ENCODE peak calls at places on chromosome 19, in four cellular contexts. P, M, A and J are unnamed samples.

GRCh38 chr19:41570639-41571112 is 5.3 kb upstream of the CEACAM21 start:
- DNase-seq in P (peak; percentile 85), M (peak; percentile 84), A (peak; percentile 50), J (peak; percentile 69)

GRCh38 chr19:55471266-55471665 is 5.2 kb upstream of the ZNF628 start:
- DNase-seq in P (no peak), M (no peak), A (no peak), J (no peak)

GRCh38 chr19:56567274-56568120 is at the start of gene ZNF470:
- DNase-seq in P (peak; percentile 88), M (peak; percentile 95), A (peak; percentile 44), J (peak; percentile 93)

GRCh38 chr19:54478677-54479266 is 5.7 kb upstream of the CDC42EP5 start:
- DNase-seq in P (peak; percentile 83), M (peak; percentile 78), A (no peak), J (peak; percentile 73)

GRCh38 chr19:51472607-51473006 is 5.7 kb upstream of the CEACAM18 start:
- DNase-seq in P (no peak), M (no peak), A (no peak), J (no peak)

GRCh38 chr19:35718345-35719041 is 690 bp downstream of the KMT2B start:
- DNase-seq in P (peak; percentile 21), M (peak; percentile 59), A (no peak), J (peak; percentile 30)

GRCh38 chr19:53812335-53812734 is 11.8 kb downstream of the NLRP12 start:
- DNase-seq in P (no peak), M (no peak), A (no peak), J (no peak)

GRCh38 chr19:34254552-34255432 is at the start of gene GARRE1:
- DNase-seq in P (peak; percentile 48), M (peak; percentile 68), A (no peak), J (no peak)

GRCh38 chr19:57850553-57851017 is 926 bp downstream of the ZNF587 start:
- DNase-seq in P (peak; percentile 9), M (peak; percentile 82), A (no peak), J (peak; percentile 67)

GRCh38 chr19:35211545-35212230 is 16.9 kb downstream of the FAM187B start:
- DNase-seq in P (no peak), M (no peak), A (no peak), J (no peak)

GRCh38 chr19:54952591-54953344 is 5.4 kb upstream of the NLRP7 start:
- DNase-seq in P (peak; percentile 33), M (peak; percentile 99), A (no peak), J (no peak)

GRCh38 chr19:42121666-42122069 is 10.6 kb downstream of the POU2F2 start:
- DNase-seq in P (no peak), M (peak; percentile 31), A (no peak), J (peak; percentile 84)

GRCh38 chr19:36265064-36265463 is 50.2 kb downstream of the ZNF146 start:
- DNase-seq in P (no peak), M (no peak), A (no peak), J (no peak)

GRCh38 chr19:13795595-13796300 is 505 bp downstream of the ZSWIM4 start:
- DNase-seq in P (no peak), M (peak; percentile 42), A (no peak), J (no peak)

GRCh38 chr19:19539738-19540703 is 2.0 kb downstream of the CILP2 start:
- DNase-seq in P (no peak), M (peak; percentile 68), A (peak; percentile 81), J (peak; percentile 38)

GRCh38 chr19:58154287-58154678 is 3.7 kb upstream of the ZNF329 start:
- DNase-seq in P (no peak), M (peak; percentile 57), A (no peak), J (peak; percentile 50)

GRCh38 chr19:5536337-5536894 is 31.3 kb downstream of the TINCR start:
- DNase-seq in P (peak; percentile 85), M (peak; percentile 84), A (peak; percentile 70), J (peak; percentile 47)
- H3K4me3 ChIP-seq in P (no peak overlapping the region), M (no peak overlapping the region), A (no peak overlapping the region), J (no peak overlapping the region)

DNA sequence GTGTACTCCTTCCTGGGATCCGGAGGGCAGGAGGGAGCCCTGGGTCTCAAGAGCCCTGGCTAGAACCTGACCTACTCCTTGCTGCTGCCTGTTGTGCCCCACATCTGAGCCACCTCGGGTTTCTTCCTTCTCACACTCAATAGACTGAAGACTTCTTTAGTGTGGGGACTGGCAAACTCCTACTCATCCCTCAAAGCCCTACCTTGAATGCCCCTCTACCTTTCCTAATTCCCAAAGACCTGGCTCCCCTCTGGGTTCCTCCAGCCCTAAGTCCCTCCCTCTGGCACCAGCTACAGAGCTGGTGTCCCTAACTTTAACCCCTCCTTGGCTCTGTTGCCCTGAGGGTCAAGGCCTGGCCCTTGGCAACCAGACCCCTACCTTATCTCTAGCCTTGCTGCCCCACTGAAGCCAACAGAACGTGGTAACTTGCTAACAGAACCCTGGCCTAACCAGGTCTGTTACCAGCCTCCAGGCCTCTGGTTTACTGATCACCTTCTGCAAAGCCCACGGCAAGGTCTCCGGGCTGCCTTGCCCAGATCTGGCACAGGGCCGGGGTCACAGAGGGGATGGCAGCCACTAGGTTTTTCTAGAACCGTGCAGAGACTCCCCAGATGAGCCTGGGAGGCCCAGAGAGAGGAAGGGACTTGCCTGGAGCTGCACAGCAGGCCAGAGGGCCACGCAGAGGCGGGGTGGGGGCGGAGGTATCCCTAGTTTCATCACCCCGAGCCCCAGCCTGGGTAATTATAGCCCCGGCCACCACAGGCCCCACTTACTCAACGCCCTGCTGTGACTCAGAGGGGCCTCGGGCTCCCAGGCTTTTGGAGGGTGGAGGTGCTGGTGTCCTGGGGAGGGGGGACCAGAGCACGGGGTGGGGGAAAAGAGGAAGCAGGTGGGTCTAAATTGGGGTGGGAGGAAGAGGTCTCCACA is 15.3 kb downstream of the ZBTB7A start:
- DNase-seq in P (no peak), M (peak; percentile 25), A (no peak), J (peak; percentile 76)
- H3K4me2 ChIP-seq in P (no peak overlapping the region), M (no peak overlapping the region), A (no peak overlapping the region), J (peak overlapping the region; percentile 14)

GRCh38 chr19:18368504-18369222 is 17.3 kb upstream of the GDF15 start:
- DNase-seq in P (no peak), M (peak; percentile 81), A (no peak), J (no peak)

GRCh38 chr19:18377026-18377425 is 8.9 kb upstream of the GDF15 start:
- DNase-seq in P (no peak), M (peak; percentile 32), A (no peak), J (no peak)

GRCh38 chr19:18373407-18373891 is 12.5 kb upstream of the GDF15 start:
- DNase-seq in P (no peak), M (no peak), A (no peak), J (no peak)

GRCh38 chr19:18373892-18374629 is 11.9 kb upstream of the GDF15 start:
- DNase-seq in P (no peak), M (peak; percentile 70), A (peak; percentile 81), J (peak; percentile 99)
- H2BK12ac ChIP-seq in P (no peak overlapping the region), M (peak overlapping the region; percentile 96), A (peak overlapping the region; percentile 96), J (peak overlapping the region; percentile 99)

GRCh38 chr19:47418595-47419036 is 711 bp downstream of the MEIS3 start:
- DNase-seq in P (no peak), M (no peak), A (no peak), J (no peak)

GRCh38 chr19:47417107-47417745 is 2.1 kb downstream of the MEIS3 start:
- DNase-seq in P (no peak), M (peak; percentile 52), A (no peak), J (no peak)

GRCh38 chr19:47419037-47419783 is at the start of gene MEIS3:
- DNase-seq in P (no peak), M (no peak), A (no peak), J (no peak)

GRCh38 chr19:47416667-47417033 is 2.7 kb downstream of the MEIS3 start:
- DNase-seq in P (no peak), M (peak; percentile 12), A (no peak), J (no peak)

GRCh38 chr19:47417746-47418594 is 1.4 kb downstream of the MEIS3 start:
- DNase-seq in P (no peak), M (peak; percentile 6), A (no peak), J (no peak)
- H3K4me3 ChIP-seq in P (peak overlapping the region; percentile 53), M (no peak overlapping the region), A (peak overlapping the region; percentile 41), J (peak overlapping the region; percentile 77)

DNA sequence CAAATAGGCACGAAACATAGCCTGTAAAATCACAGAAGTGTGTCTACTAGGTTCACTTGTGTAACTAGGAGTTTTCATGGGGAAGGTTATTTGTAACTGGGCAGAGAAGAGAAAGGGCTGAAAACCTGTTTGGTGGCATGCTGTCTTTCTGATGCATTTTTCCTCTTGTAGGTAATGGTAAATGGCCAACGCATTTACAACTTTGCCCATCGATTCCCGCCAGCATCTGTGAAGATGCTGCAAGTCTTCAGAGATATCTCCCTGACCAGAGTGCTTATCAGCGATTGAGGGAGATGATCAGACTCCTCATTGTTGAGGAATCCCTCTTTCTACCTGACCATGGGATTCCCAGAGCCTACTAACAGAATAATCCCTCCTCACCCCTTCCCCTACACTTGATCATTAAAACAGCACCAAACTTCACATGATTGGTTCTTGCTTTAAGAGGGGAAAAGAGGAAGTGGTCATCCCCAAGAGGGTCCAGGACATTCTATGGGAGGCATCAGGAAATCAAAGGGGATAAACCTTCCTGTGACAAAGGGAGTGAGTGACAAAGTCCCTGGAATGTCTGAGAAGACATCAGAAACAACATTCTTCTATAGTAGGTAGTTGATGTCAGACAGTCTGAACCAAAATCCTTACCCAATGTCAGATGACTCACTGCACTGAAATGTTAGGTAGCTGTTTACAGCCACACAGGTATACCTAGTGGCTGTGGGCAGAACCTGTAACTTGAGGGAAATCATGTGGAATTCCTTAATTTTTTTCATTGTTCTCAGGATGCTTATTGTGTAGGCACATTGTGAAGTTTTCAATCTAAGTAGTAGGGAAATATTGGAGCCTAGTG is 5.0 kb downstream of the LGALS14 start:
- DNase-seq in P (no peak), M (peak; percentile 98), A (no peak), J (no peak)
- H3K4me2 ChIP-seq in P (no peak overlapping the region), M (no peak overlapping the region), A (no peak overlapping the region), J (no peak overlapping the region)

GRCh38 chr19:44808463-44809371 is at the start of gene BCAM:
- DNase-seq in P (peak; percentile 76), M (peak; percentile 27), A (no peak), J (peak; percentile 73)
- H2BK12ac ChIP-seq in P (peak within 1 kb of the TSS; percentile 95), M (peak within 1 kb of the TSS; percentile 81), A (peak within 1 kb of the TSS; percentile 95), J (peak within 1 kb of the TSS; percentile 32)